ENCODE peak calls at places on chromosomes 1 and 21, in four cellular contexts. V, N, H and W are unnamed samples.

GRCh38 chr1:94792473-94792875 is 27.7 kb upstream of the SLC44A3 start:
- DNase-seq in V (no peak), N (peak), H (no peak), W (no peak)

GRCh38 chr1:25392881-25393280 is 27.7 kb downstream of the RHCE start:
- DNase-seq in V (no peak), N (no peak), H (no peak), W (no peak)

GRCh38 chr1:39524171-39524570 is 32.7 kb downstream of the BMP8A start:
- DNase-seq in V (no peak), N (no peak), H (no peak), W (no peak)

GRCh38 chr1:199007423-199007822 is 368.6 kb downstream of the PTPRC start:
- DNase-seq in V (no peak), N (no peak), H (no peak), W (no peak)

GRCh38 chr21:43624343-43624742 is 34.9 kb downstream of the HSF2BP start:
- DNase-seq in V (no peak), N (no peak), H (no peak), W (no peak)

GRCh38 chr1:86150553-86151055 is 6.0 kb downstream of the COL24A1 start:
- DNase-seq in V (no peak), N (no peak), H (no peak), W (no peak)

GRCh38 chr1:35726814-35727433 is 8.2 kb upstream of the C1orf216 start:
- DNase-seq in V (peak), N (peak), H (peak), W (peak)

GRCh38 chr1:208431721-208432120 is 187.5 kb upstream of the PLXNA2 start:
- DNase-seq in V (no peak), N (peak), H (no peak), W (no peak)

GRCh38 chr1:24955161-24955560 is 25.1 kb upstream of the RUNX3 start:
- DNase-seq in V (no peak), N (no peak), H (no peak), W (no peak)

GRCh38 chr1:205279986-205280385 is 41.6 kb downstream of the NUAK2 start:
- DNase-seq in V (no peak), N (no peak), H (no peak), W (no peak)

GRCh38 chr1:26697441-26697977 is 1.7 kb downstream of the ARID1A start:
- DNase-seq in V (peak), N (no peak), H (no peak), W (no peak)

GRCh38 chr1:21665711-21666571 is 3.2 kb downstream of the RAP1GAP start:
- DNase-seq in V (no peak), N (no peak), H (no peak), W (no peak)

GRCh38 chr1:6634278-6635052 is 9.8 kb downstream of the THAP3 start:
- DNase-seq in V (peak), N (peak), H (peak), W (peak)

GRCh38 chr1:63350320-63350719 is 17.1 kb upstream of the ALG6 start:
- DNase-seq in V (no peak), N (no peak), H (no peak), W (no peak)

GRCh38 chr1:177586429-177586828 is 383.4 kb downstream of the SEC16B start:
- DNase-seq in V (no peak), N (no peak), H (no peak), W (no peak)

GRCh38 chr21:16800536-16800935 is 712.3 kb upstream of the CXADR start:
- DNase-seq in V (no peak), N (no peak), H (no peak), W (no peak)

GRCh38 chr21:45350206-45350854 is 54.6 kb upstream of the COL18A1 start:
- DNase-seq in V (no peak), N (no peak), H (no peak), W (no peak)

GRCh38 chr1:230321341-230321740 is 104.8 kb downstream of the PGBD5 start:
- DNase-seq in V (no peak), N (no peak), H (no peak), W (no peak)

GRCh38 chr1:109687641-109688499 is at the start of gene GSTM1:
- DNase-seq in V (no peak), N (no peak), H (no peak), W (no peak)

GRCh38 chr1:110508038-110508437 is 10.9 kb downstream of the KCNA10 start:
- DNase-seq in V (no peak), N (no peak), H (peak), W (no peak)

GRCh38 chr1:177976596-177976995 is 6.7 kb upstream of the SEC16B start:
- DNase-seq in V (no peak), N (no peak), H (no peak), W (no peak)

GRCh38 chr1:117564227-117565082 is 41.4 kb upstream of the TENT5C start:
- DNase-seq in V (no peak), N (no peak), H (no peak), W (no peak)

GRCh38 chr1:26110731-26111529 is 694 bp upstream of the PDIK1L start:
- DNase-seq in V (peak), N (peak), H (peak), W (peak)

GRCh38 chr1:199038188-199038587 is 399.3 kb downstream of the PTPRC start:
- DNase-seq in V (no peak), N (no peak), H (no peak), W (no peak)

DNA sequence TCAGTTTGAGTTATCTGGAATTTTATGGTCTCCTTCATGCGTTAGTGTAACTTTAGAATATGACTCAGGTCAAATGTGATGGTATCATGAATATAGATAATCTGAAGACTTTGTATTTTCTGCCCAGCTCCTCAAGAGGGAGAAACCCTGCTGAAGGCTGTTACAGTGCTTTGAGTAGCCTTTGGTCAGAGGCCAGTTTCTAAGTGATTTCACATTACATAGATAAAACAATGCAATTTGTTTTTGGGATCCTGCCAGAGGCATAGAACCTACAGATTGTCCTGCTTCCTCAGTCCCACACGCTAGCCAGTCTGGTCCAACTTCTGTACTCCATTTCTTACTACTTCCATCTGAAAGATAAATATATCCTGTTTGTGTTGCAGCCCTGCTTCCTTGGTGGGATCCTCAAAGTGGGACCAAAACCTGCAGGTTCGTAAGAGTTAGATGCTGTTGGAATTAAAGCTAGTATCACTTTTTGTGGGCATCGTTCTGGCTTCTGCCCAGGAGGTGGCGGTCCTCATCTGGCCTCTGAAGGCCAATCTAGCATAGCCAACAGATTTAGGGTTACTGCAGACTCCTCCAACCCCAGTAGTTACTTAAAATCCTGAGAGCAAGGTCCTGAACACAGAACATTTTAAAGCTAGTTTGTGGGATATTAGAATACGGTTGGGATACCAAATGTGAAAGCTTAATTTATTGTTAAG is 645.8 kb upstream of the USP24 start:
- DNase-seq in V (no peak), N (no peak), H (peak), W (no peak)
- TF ChIP-seq NR3C1 in V (no peak), N (no peak), H (no peak), W (no peak)

DNA sequence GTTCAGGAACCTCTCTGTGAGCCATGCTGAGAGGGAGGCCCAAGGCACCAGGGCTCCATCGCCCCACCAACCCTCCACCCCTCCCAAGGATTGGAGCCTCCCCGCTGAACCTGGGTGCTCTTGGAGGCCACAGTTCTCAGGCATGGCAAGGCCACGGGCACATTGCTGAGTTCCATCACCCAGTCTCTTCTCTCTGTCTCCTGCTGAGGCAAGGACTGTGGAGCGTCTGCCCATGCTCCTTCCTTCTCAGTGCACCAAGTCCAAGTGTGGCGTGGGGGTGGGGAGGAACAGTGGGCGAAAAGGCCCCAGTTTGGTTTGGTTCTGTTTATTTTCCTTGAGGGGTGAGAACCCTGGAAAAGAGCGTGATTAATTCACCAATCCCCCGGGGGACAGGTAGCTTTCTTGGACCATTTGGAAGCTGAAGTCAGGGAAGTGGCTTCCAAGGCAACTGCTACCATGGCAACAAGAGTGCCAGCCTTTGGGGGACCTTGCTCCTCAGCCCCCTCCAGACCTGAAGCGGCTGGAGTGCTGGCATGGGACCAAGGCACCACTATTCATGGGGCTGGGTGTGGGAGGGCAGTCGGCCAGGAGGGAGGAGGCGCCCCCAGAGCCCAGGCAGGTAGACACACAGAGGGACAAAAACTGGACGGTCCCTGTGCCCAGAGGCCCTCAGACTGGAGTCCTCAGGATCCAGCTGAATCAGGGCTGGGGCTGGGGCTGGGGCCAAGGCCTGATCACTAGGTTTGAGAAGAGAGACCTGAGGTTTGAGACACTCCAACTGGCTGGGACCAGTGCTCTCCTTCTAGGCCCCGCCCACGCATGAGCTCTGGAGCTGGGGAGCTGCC is 3.0 kb upstream of the KNCN start:
- DNase-seq in V (no peak), N (no peak), H (peak), W (no peak)
- TF ChIP-seq NR3C1 in V (no peak), N (no peak), H (no peak), W (no peak)

GRCh38 chr1:160726114-160726497 is 12.9 kb upstream of the SLAMF7 start:
- DNase-seq in V (peak), N (peak), H (no peak), W (no peak)
- TF ChIP-seq NR3C1 in V (no peak), N (no peak), H (no peak), W (no peak)

DNA sequence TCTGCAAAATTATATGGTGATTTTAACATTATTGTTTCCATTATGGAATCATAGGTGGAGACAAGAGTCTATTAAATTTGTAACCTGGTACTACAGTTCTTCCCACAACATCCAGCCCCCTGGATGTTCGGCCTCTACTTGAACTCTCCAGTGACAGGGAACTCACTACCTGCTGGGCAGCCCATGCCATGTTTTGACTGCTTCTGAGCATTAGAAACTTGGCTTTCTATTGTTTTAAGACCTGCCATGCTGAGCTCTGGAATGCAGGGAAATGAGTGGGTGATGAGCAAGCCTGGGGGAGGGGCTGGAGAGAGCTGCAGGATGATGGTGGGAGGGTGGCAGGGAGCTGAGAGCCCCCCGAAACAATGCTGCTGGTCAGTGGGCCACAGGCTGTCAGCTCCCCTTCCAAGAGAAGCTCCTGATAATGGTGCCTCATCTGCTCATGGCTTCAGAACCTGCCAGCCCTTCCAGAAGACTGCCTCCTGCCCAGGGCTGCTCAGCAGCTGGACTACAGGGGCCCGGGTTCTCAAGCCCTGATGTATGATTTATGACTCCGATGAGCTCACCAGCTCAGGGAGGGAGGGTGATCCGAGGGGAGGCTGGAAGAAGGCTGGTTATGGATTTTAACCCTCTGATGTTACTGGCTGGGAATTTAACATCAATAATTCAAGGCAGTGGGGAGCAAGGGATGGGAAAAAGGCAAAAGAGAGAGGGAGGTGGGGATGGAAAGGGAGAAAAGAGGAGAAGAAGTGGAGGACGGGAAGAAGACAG is 205.0 kb downstream of the HIVEP3 start:
- DNase-seq in V (no peak), N (peak), H (no peak), W (no peak)
- TF ChIP-seq NR3C1 in V (no peak), N (no peak), H (no peak), W (no peak)